ENCODE peak calls at places on chromosomes 12 and 14, in nine cellular contexts. One of them, this sample, is unnamed.

GRCh38 chr12:10182662-10183061 is 3.8 kb downstream of the TMEM52B start:
- DNase-seq in pancreas: no peak
- DNase-seq in endodermal cell: no peak
- DNase-seq in A549: peak
- DNase-seq in fibroblast of lung: peak
- DNase-seq in small intestine: no peak
- DNase-seq in SJCRH30: no peak
- DNase-seq in kidney: no peak
- DNase-seq in Panc1: no peak
- DNase-seq in this sample: no peak

GRCh38 chr14:60563113-60563512 is 54.2 kb downstream of the SIX6 start:
- DNase-seq in pancreas: no peak
- DNase-seq in endodermal cell: no peak
- DNase-seq in A549: no peak
- DNase-seq in fibroblast of lung: peak
- DNase-seq in small intestine: no peak
- DNase-seq in SJCRH30: peak
- DNase-seq in kidney: no peak
- DNase-seq in Panc1: no peak
- DNase-seq in this sample: no peak

GRCh38 chr14:93036652-93037341 is 78.9 kb downstream of the ITPK1 start:
- DNase-seq in pancreas: peak
- DNase-seq in endodermal cell: no peak
- DNase-seq in A549: peak
- DNase-seq in fibroblast of lung: peak
- DNase-seq in small intestine: no peak
- DNase-seq in SJCRH30: peak
- DNase-seq in kidney: peak
- DNase-seq in Panc1: no peak
- DNase-seq in this sample: no peak

GRCh38 chr14:71863049-71863448 is 69.2 kb upstream of the RGS6 start:
- DNase-seq in pancreas: no peak
- DNase-seq in endodermal cell: no peak
- DNase-seq in A549: no peak
- DNase-seq in fibroblast of lung: no peak
- DNase-seq in small intestine: no peak
- DNase-seq in SJCRH30: no peak
- DNase-seq in kidney: no peak
- DNase-seq in Panc1: no peak
- DNase-seq in this sample: no peak

GRCh38 chr12:57139796-57140649 is 7.4 kb downstream of the LRP1-AS start:
- DNase-seq in pancreas: no peak
- DNase-seq in endodermal cell: no peak
- DNase-seq in A549: no peak
- DNase-seq in fibroblast of lung: peak
- DNase-seq in small intestine: no peak
- DNase-seq in SJCRH30: no peak
- DNase-seq in kidney: no peak
- DNase-seq in Panc1: no peak
- DNase-seq in this sample: no peak

GRCh38 chr12:50174971-50175715 is 8.0 kb upstream of the CERS5 start:
- DNase-seq in pancreas: no peak
- DNase-seq in endodermal cell: no peak
- DNase-seq in A549: peak
- DNase-seq in fibroblast of lung: peak
- DNase-seq in small intestine: peak
- DNase-seq in SJCRH30: peak
- DNase-seq in kidney: no peak
- DNase-seq in Panc1: peak
- DNase-seq in this sample: peak

GRCh38 chr14:40623641-40624040 is 983.0 kb upstream of the LRFN5 start:
- DNase-seq in pancreas: no peak
- DNase-seq in endodermal cell: no peak
- DNase-seq in A549: no peak
- DNase-seq in fibroblast of lung: no peak
- DNase-seq in small intestine: peak
- DNase-seq in SJCRH30: no peak
- DNase-seq in kidney: no peak
- DNase-seq in Panc1: no peak
- DNase-seq in this sample: no peak

GRCh38 chr14:36988568-36988967 is 183.8 kb downstream of the SLC25A21 start:
- DNase-seq in pancreas: no peak
- DNase-seq in endodermal cell: no peak
- DNase-seq in A549: no peak
- DNase-seq in fibroblast of lung: peak
- DNase-seq in small intestine: no peak
- DNase-seq in SJCRH30: no peak
- DNase-seq in kidney: no peak
- DNase-seq in Panc1: no peak
- DNase-seq in this sample: no peak

GRCh38 chr14:59240356-59240755 is 51.9 kb downstream of the DAAM1 start:
- DNase-seq in pancreas: no peak
- DNase-seq in endodermal cell: no peak
- DNase-seq in A549: no peak
- DNase-seq in fibroblast of lung: no peak
- DNase-seq in small intestine: no peak
- DNase-seq in SJCRH30: no peak
- DNase-seq in kidney: no peak
- DNase-seq in Panc1: no peak
- DNase-seq in this sample: no peak

GRCh38 chr12:65518771-65519170 is 240.3 kb downstream of the MSRB3 start:
- DNase-seq in pancreas: no peak
- DNase-seq in endodermal cell: no peak
- DNase-seq in A549: no peak
- DNase-seq in fibroblast of lung: no peak
- DNase-seq in small intestine: no peak
- DNase-seq in SJCRH30: no peak
- DNase-seq in kidney: no peak
- DNase-seq in Panc1: no peak
- DNase-seq in this sample: no peak

GRCh38 chr12:76318773-76319594 is 29.2 kb downstream of the BBS10 start:
- DNase-seq in pancreas: no peak
- DNase-seq in endodermal cell: no peak
- DNase-seq in A549: no peak
- DNase-seq in fibroblast of lung: no peak
- DNase-seq in small intestine: no peak
- DNase-seq in SJCRH30: peak
- DNase-seq in kidney: no peak
- DNase-seq in Panc1: no peak
- DNase-seq in this sample: no peak

GRCh38 chr12:75889214-75889613 is 142.4 kb downstream of the PHLDA1 start:
- DNase-seq in pancreas: no peak
- DNase-seq in endodermal cell: peak
- DNase-seq in A549: no peak
- DNase-seq in fibroblast of lung: no peak
- DNase-seq in small intestine: no peak
- DNase-seq in SJCRH30: peak
- DNase-seq in kidney: no peak
- DNase-seq in Panc1: no peak
- DNase-seq in this sample: no peak

GRCh38 chr12:120856980-120857379 is 47.2 kb downstream of the SPPL3 start:
- DNase-seq in pancreas: no peak
- DNase-seq in endodermal cell: no peak
- DNase-seq in A549: no peak
- DNase-seq in fibroblast of lung: no peak
- DNase-seq in small intestine: peak
- DNase-seq in SJCRH30: no peak
- DNase-seq in kidney: no peak
- DNase-seq in Panc1: no peak
- DNase-seq in this sample: no peak

GRCh38 chr12:20646239-20646827 is 48.8 kb upstream of the SLCO1C1 start:
- DNase-seq in pancreas: no peak
- DNase-seq in endodermal cell: no peak
- DNase-seq in A549: peak
- DNase-seq in fibroblast of lung: peak
- DNase-seq in small intestine: no peak
- DNase-seq in SJCRH30: peak
- DNase-seq in kidney: no peak
- DNase-seq in Panc1: no peak
- DNase-seq in this sample: peak

GRCh38 chr12:32695787-32696186 is 16.7 kb downstream of the DNM1L start:
- DNase-seq in pancreas: no peak
- DNase-seq in endodermal cell: no peak
- DNase-seq in A549: no peak
- DNase-seq in fibroblast of lung: no peak
- DNase-seq in small intestine: no peak
- DNase-seq in SJCRH30: no peak
- DNase-seq in kidney: no peak
- DNase-seq in Panc1: no peak
- DNase-seq in this sample: no peak

GRCh38 chr12:103852498-103852992 is 11.5 kb upstream of the NT5DC3 start:
- DNase-seq in pancreas: no peak
- DNase-seq in endodermal cell: peak
- DNase-seq in A549: peak
- DNase-seq in fibroblast of lung: peak
- DNase-seq in small intestine: no peak
- DNase-seq in SJCRH30: peak
- DNase-seq in kidney: no peak
- DNase-seq in Panc1: no peak
- DNase-seq in this sample: no peak

GRCh38 chr12:68075416-68075815 is 84.1 kb downstream of the IFNG start:
- DNase-seq in pancreas: no peak
- DNase-seq in endodermal cell: no peak
- DNase-seq in A549: no peak
- DNase-seq in fibroblast of lung: no peak
- DNase-seq in small intestine: no peak
- DNase-seq in SJCRH30: no peak
- DNase-seq in kidney: no peak
- DNase-seq in Panc1: no peak
- DNase-seq in this sample: no peak

GRCh38 chr14:103542545-103543088 is 13.6 kb downstream of the TRMT61A start:
- DNase-seq in pancreas: peak
- DNase-seq in endodermal cell: peak
- DNase-seq in A549: no peak
- DNase-seq in fibroblast of lung: no peak
- DNase-seq in small intestine: no peak
- DNase-seq in SJCRH30: peak
- DNase-seq in kidney: peak
- DNase-seq in Panc1: no peak
- DNase-seq in this sample: no peak

GRCh38 chr12:116142936-116143882 is 134.3 kb downstream of the MED13L start:
- DNase-seq in pancreas: no peak
- DNase-seq in endodermal cell: no peak
- DNase-seq in A549: peak
- DNase-seq in fibroblast of lung: peak
- DNase-seq in small intestine: no peak
- DNase-seq in SJCRH30: no peak
- DNase-seq in kidney: no peak
- DNase-seq in Panc1: no peak
- DNase-seq in this sample: no peak

GRCh38 chr12:87988534-87988933 is 40.7 kb downstream of the C12orf50 start:
- DNase-seq in pancreas: no peak
- DNase-seq in endodermal cell: no peak
- DNase-seq in A549: no peak
- DNase-seq in fibroblast of lung: no peak
- DNase-seq in small intestine: no peak
- DNase-seq in SJCRH30: no peak
- DNase-seq in kidney: no peak
- DNase-seq in Panc1: no peak
- DNase-seq in this sample: no peak

GRCh38 chr12:40992674-40993073 is 195.4 kb upstream of the PDZRN4 start:
- DNase-seq in pancreas: no peak
- DNase-seq in endodermal cell: no peak
- DNase-seq in A549: no peak
- DNase-seq in fibroblast of lung: no peak
- DNase-seq in small intestine: no peak
- DNase-seq in SJCRH30: no peak
- DNase-seq in kidney: no peak
- DNase-seq in Panc1: no peak
- DNase-seq in this sample: no peak
- H3K4me3 ChIP-seq in pancreas: no peak
- H3K4me3 ChIP-seq in endodermal cell: no peak
- H3K4me3 ChIP-seq in A549: no peak
- H3K4me3 ChIP-seq in fibroblast of lung: no peak
- H3K4me3 ChIP-seq in small intestine: no peak
- H3K4me3 ChIP-seq in SJCRH30: no peak
- H3K4me3 ChIP-seq in kidney: no peak
- H3K4me3 ChIP-seq in Panc1: no peak
- H3K4me3 ChIP-seq in this sample: no peak

GRCh38 chr14:81449576-81449975 is 49.5 kb upstream of the STON2 start:
- DNase-seq in pancreas: no peak
- DNase-seq in endodermal cell: no peak
- DNase-seq in A549: no peak
- DNase-seq in fibroblast of lung: no peak
- DNase-seq in small intestine: no peak
- DNase-seq in SJCRH30: no peak
- DNase-seq in kidney: no peak
- DNase-seq in Panc1: no peak
- DNase-seq in this sample: no peak
- H3K4me3 ChIP-seq in pancreas: no peak
- H3K4me3 ChIP-seq in endodermal cell: no peak
- H3K4me3 ChIP-seq in A549: no peak
- H3K4me3 ChIP-seq in fibroblast of lung: no peak
- H3K4me3 ChIP-seq in small intestine: no peak
- H3K4me3 ChIP-seq in SJCRH30: peak
- H3K4me3 ChIP-seq in kidney: no peak
- H3K4me3 ChIP-seq in Panc1: no peak
- H3K4me3 ChIP-seq in this sample: no peak

GRCh38 chr14:75980856-75981255 is 939 bp downstream of the TGFB3 start:
- DNase-seq in pancreas: peak
- DNase-seq in endodermal cell: no peak
- DNase-seq in A549: no peak
- DNase-seq in fibroblast of lung: no peak
- DNase-seq in small intestine: no peak
- DNase-seq in SJCRH30: peak
- DNase-seq in kidney: peak
- DNase-seq in Panc1: no peak
- DNase-seq in this sample: no peak
- H3K4me3 ChIP-seq in pancreas: peak
- H3K4me3 ChIP-seq in endodermal cell: no peak
- H3K4me3 ChIP-seq in A549: no peak
- H3K4me3 ChIP-seq in fibroblast of lung: peak
- H3K4me3 ChIP-seq in small intestine: no peak
- H3K4me3 ChIP-seq in SJCRH30: peak
- H3K4me3 ChIP-seq in kidney: peak
- H3K4me3 ChIP-seq in Panc1: no peak
- H3K4me3 ChIP-seq in this sample: no peak

DNA sequence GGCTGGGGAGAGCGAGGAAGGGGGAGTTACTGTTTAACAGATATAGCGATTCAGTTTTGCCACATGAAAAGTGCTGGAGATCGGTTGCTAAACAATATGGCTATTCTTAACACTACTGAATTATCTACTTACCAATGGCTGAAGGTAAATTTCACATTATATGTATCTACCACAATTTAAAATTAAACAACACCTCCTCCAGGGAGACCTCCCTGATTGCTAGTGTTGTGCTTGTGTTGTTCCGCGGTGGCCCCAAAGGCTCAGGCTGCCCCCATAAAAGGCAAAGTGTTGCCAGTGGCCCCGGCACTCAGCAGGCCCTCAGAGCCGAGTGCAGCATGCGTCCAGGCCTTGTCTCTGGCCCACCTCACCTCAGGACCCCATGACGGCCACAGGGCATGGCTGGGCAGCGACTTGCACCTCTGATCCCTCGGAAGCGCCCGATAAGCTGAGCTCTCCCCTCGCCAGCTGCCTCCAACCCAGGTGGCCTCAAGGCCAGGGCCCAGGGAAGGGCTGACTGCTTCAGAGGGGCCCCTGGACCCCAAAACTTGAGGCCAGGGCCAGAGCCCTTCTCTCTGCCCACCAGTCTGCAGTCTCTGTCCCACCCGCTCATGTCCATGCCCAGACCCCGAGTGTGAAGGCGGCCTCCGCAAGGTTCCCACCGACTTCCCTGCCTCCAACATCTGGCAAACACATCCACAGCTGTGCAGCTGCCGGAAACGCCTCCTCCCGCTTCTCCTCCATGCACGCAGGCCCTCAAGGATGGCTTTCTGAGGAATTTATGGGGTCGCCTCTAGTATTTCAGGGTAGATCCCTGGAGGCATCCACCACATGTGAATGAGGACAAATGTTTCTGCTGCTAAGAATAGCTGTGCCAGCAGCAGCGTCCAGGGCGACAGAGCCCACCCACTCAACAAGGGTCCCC is 60.0 kb downstream of the NCOR2 start:
- DNase-seq in pancreas: peak
- DNase-seq in endodermal cell: no peak
- DNase-seq in A549: no peak
- DNase-seq in fibroblast of lung: peak
- DNase-seq in small intestine: no peak
- DNase-seq in SJCRH30: peak
- DNase-seq in kidney: peak
- DNase-seq in Panc1: no peak
- DNase-seq in this sample: no peak
- H3K4me3 ChIP-seq in pancreas: no peak
- H3K4me3 ChIP-seq in endodermal cell: no peak
- H3K4me3 ChIP-seq in A549: no peak
- H3K4me3 ChIP-seq in fibroblast of lung: no peak
- H3K4me3 ChIP-seq in small intestine: no peak
- H3K4me3 ChIP-seq in SJCRH30: no peak
- H3K4me3 ChIP-seq in kidney: no peak
- H3K4me3 ChIP-seq in Panc1: no peak
- H3K4me3 ChIP-seq in this sample: no peak